ENCODE peak calls at places on chromosomes 5 and 9, in six cellular contexts. I, P, Z, K, T and A are unnamed samples.

GRCh38 chr9:75960561-75960960 is 70.1 kb downstream of the PCSK5 start:
- DNase-seq in K (no peak), I (peak), T (no peak), Z (no peak), P (no peak), A (no peak)

GRCh38 chr9:127915801-127916664 is 808 bp downstream of the ST6GALNAC4 start:
- DNase-seq in K (no peak), P (no peak), T (peak), I (peak), Z (no peak), A (no peak)

GRCh38 chr9:4316409-4316808 is 16.5 kb upstream of the GLIS3 start:
- DNase-seq in P (no peak), K (no peak), I (no peak), Z (no peak), T (no peak), A (no peak)

GRCh38 chr9:96022445-96023031 is 147.0 kb downstream of the ERCC6L2 start:
- DNase-seq in I (no peak), P (no peak), K (no peak), Z (no peak), T (peak), A (peak)

GRCh38 chr9:137974746-137975526 is 97.4 kb downstream of the CACNA1B start:
- DNase-seq in P (no peak), Z (no peak), T (no peak), I (no peak), K (no peak), A (no peak)

GRCh38 chr9:35110327-35110758 is 5.3 kb downstream of the ATOSB start:
- DNase-seq in P (no peak), K (no peak), Z (no peak), I (peak), T (peak), A (peak)

GRCh38 chr9:132194508-132194907 is 32.6 kb downstream of the NTNG2 start:
- DNase-seq in P (no peak), T (no peak), Z (no peak), I (no peak), K (no peak), A (no peak)

GRCh38 chr5:61599370-61600140 is 267.5 kb downstream of the ZSWIM6 start:
- DNase-seq in P (peak), K (no peak), I (peak), Z (peak), T (no peak), A (no peak)

GRCh38 chr5:142984016-142984415 is 213.8 kb downstream of the ARHGAP26 start:
- DNase-seq in Z (no peak), P (no peak), K (no peak), T (no peak), I (no peak), A (peak)

GRCh38 chr5:133714161-133714915 is 102.0 kb upstream of the FSTL4 start:
- DNase-seq in K (no peak), I (no peak), T (peak), Z (no peak), P (no peak), A (no peak)

GRCh38 chr5:72601861-72602260 is 94.7 kb upstream of the ZNF366 start:
- DNase-seq in I (no peak), T (no peak), K (no peak), Z (no peak), P (no peak), A (no peak)

GRCh38 chr5:72598461-72599433 is 91.5 kb upstream of the ZNF366 start:
- DNase-seq in Z (peak), P (no peak), I (peak), T (peak), K (no peak), A (peak)

GRCh38 chr5:72597456-72597948 is 90.3 kb upstream of the ZNF366 start:
- DNase-seq in P (peak), K (no peak), Z (no peak), I (peak), T (peak), A (no peak)

GRCh38 chr5:72600401-72600981 is 93.3 kb upstream of the ZNF366 start:
- DNase-seq in P (peak), I (peak), K (no peak), T (no peak), Z (no peak), A (peak)

DNA sequence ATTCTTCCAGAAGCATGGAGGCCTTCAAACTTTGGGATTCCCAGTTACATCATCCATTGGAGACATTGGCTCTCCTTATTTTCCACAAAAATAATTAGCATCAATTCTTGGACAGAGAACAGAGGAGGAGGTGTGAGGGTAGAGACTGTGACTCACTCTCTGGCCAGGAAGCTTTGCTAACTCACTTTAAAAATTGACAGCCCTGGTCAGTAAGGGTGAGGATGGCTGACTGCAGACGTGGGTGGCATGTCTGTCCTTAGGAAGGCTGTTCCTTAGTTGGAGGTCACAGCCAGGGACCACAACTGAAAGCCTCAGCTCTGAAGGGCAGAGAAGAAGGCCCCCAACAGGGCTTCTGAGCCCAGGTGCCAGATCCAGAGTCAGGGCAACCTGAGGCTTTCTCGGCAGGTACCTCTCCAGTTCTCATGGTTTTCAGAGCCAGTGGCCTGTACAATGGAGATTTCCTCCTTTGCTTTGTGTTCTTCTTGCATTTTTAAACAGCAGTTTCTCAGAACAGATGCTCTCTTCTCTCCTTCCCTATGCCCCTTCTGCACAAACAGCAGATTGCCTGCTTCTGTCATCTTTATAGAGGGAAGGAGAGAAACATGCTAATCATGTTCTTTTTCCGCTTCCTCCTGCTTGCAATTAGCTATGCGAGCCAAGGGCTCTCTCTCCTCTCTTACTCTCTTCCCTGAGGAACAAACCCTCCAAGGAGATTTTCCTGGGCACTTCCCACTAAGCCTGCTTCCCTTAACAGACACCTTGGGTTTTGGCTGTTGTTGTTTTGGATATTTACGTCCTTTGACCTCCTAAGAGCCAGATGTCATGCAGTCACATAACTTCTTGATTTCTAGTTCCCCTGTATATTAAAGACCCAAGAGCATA is 92.5 kb upstream of the ZNF366 start:
- DNase-seq in P (peak), Z (no peak), K (no peak), T (no peak), I (peak), A (no peak)
- TF ChIP-seq MYC in P (no peak), Z (no peak), K (no peak), T (no peak), I (no peak), A (no peak)

DNA sequence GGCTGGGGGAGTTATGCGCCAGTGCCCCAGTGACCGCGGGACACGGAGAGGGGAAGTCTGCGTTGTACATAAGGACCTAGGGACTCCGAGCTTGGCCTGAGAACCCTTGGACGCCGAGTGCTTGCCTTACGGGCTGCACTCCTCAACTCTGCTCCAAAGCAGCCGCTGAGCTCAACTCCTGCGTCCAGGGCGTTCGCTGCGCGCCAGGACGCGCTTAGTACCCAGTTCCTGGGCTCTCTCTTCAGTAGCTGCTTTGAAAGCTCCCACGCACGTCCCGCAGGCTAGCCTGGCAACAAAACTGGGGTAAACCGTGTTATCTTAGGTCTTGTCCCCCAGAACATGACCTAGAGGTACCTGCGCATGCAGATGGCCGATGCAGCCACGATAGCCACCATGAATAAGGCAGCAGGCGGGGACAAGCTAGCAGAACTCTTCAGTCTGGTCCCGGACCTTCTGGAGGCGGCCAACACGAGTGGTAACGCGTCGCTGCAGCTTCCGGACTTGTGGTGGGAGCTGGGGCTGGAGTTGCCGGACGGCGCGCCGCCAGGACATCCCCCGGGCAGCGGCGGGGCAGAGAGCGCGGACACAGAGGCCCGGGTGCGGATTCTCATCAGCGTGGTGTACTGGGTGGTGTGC is at the start of gene RXFP3:
- DNase-seq in Z (no peak), P (no peak), I (no peak), K (no peak), T (no peak), A (no peak)
- TF ChIP-seq MYC in Z (no peak), P (no peak), I (no peak), K (no peak), T (no peak), A (no peak)

DNA sequence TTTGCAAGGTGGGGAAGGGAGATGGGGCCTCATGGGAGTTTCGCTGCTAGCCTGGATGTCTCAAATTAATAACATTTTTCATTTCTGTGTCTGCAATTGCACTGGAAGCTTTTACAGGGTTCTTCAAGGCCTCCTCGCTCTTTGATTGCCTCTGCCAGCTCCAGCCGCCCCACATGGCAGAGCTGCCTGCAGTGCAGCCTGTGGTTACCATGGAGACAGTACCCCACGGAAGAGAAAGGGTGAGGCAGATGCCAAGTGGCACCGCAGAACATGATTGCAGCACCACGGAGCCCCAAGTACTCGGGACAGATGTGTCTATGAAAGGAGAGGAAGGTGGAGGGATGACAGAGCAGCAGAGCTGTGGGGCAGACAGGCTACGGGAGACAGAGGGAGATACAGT is 25.4 kb downstream of the CTNND2 start:
- DNase-seq in T (no peak), K (no peak), I (no peak), Z (no peak), P (no peak), A (no peak)
- TF ChIP-seq MYC in T (no peak), K (no peak), I (no peak), Z (no peak), P (no peak), A (no peak)

GRCh38 chr5:127053049-127053448 is 20.3 kb downstream of the C5orf63 start:
- DNase-seq in I (no peak), P (no peak), Z (no peak), T (no peak), K (no peak), A (no peak)
- TF ChIP-seq MYC in I (no peak), P (no peak), Z (no peak), T (no peak), K (no peak), A (no peak)

DNA sequence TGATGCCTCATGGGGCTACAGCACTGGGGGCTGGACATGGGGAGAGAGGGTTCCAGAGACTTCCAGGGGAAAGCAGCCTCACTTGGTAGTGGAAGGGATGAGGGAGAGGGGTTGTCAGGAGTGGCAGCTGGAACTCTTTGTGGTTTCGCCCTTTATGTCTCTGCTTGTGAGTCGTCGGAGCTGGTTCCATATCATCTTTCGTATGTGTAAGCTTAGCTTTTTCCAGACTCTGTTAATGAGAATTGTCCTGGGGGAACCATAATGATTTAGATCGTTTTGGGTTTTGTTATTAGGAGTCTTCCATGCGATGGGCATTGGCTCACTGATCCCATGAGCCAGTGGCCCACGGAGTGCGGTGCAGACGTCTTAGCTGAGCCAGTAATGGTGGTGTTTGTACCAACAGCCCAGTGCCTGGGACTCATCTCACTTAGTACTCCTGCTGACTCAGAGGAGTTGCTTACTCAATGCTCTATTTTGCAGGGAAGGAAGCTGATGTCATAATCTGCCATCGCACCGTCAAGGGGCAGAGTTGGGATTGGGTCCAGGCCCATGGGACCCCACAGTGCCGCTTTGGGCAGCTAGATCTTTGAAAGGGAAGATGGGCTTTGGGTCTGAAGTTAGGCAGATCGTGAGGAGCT is 48.5 kb downstream of the NEK6 start:
- DNase-seq in T (peak), I (peak), P (peak), K (no peak), Z (no peak), A (peak)
- TF ChIP-seq MYC in T (no peak), I (no peak), P (no peak), K (no peak), Z (no peak), A (no peak)

DNA sequence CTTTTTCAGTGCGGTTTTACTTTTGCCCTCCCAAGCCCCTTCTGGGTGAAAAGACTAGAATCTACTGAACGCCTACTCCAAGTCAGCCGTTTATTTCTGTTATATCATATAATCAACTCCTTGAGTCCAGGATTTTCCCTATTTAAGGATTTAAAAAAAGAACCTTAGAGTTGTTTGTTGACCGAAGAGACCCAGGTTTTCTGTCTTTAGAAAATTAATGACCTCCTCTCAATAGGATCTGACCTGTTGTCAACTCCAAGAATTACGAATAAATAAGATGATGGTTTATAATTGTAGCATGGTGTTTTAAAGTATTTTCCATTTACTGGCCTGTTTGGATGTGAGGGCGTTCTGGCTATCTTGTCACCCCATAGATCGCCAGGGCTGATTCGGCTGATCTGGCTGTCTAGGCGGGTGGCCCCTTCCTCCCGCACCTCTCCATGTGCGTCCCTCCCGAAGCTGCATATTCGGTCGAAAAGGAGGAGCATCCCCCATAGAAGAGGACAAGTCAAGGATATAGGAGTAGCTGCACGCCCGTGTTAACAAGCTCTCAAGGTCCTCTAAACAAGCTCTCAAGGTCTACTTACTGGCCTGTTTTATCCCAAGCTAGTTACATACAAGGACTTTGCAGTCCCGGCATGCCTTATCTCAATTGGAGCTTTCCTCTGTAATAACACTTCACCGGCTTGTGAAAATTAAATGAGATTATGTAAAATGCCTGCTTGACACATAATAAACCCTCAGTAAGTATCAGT is 1.1 kb upstream of the UBAP2 start:
- DNase-seq in P (no peak), K (no peak), I (no peak), T (peak), Z (no peak), A (peak)
- TF ChIP-seq MYC in P (no peak), K (no peak), I (no peak), T (peak), Z (no peak), A (no peak)

DNA sequence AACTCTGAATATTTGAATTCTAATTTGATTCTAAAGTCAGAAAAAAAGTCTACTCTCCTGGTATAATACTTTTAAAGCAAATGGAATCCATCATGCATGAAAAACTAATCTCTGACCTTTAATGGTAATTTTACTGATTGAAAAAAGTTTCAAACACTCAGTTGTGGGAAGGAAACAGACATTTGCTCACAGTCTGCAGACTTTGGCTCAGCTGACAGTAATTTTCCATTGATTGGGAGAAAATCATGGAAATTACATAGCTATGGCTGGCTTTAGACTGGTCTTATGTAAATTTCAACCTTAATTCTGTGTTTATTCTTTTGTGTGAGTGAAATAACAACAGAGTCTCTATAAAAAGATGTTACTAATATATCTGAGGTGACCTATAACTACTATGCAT is 574.2 kb downstream of the PDE4D start:
- DNase-seq in P (no peak), I (peak), T (no peak), Z (no peak), K (no peak), A (no peak)
- TF ChIP-seq MYC in P (no peak), I (no peak), T (no peak), Z (no peak), K (no peak), A (no peak)

GRCh38 chr9:83151627-83152137 is 88.7 kb upstream of the RASEF start:
- DNase-seq in I (no peak), Z (no peak), K (no peak), T (no peak), P (no peak), A (no peak)

GRCh38 chr9:83153030-83153429 is 90.1 kb upstream of the RASEF start:
- DNase-seq in K (no peak), P (no peak), I (no peak), Z (no peak), T (no peak), A (no peak)

GRCh38 chr9:83154821-83155220 is 91.9 kb upstream of the RASEF start:
- DNase-seq in P (no peak), I (no peak), Z (no peak), K (no peak), T (no peak), A (no peak)

GRCh38 chr9:83155733-83156132 is 92.8 kb upstream of the RASEF start:
- DNase-seq in I (no peak), Z (no peak), K (no peak), T (no peak), P (no peak), A (no peak)

DNA sequence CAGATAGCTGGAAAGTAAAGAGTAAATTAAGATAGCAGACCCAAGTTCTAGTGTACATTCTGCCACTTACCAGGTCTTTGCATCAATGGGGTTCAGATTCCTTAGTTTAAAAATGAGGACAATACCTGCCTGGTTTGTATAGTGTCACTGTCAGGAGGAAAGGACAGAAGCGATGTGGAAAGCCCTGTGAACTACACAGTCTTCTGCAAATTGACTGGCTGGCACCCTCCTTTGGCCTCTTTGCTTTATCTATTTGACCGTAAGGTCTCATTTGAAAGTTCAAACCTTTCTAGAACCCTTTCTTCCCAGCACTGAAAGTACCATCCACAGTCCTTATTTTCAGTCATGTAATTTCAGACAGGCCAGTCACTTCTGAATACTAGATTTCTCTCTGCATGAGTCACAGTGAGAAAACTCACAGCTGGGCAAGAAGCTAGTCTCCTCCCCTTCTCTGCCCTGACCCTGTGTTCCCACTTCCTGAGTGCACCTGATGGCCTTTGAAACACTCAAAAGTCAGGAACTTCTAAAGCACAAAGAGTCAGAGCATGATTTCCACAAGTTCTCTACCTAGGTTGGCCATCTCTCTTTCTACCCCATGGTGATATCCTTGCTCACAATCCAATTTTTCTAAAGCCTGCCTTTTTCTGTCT is 91.3 kb upstream of the RASEF start:
- DNase-seq in K (peak), T (no peak), P (no peak), Z (no peak), I (no peak), A (no peak)
- TF ChIP-seq MYC in K (no peak), T (no peak), P (no peak), Z (no peak), I (no peak), A (no peak)

GRCh38 chr5:105587963-105588662 is 2025.5 kb upstream of the NUDT12 start:
- DNase-seq in T (peak), K (no peak), P (no peak), I (no peak), Z (no peak), A (peak)
- TF ChIP-seq MYC in T (no peak), K (no peak), P (no peak), I (no peak), Z (no peak), A (no peak)

DNA sequence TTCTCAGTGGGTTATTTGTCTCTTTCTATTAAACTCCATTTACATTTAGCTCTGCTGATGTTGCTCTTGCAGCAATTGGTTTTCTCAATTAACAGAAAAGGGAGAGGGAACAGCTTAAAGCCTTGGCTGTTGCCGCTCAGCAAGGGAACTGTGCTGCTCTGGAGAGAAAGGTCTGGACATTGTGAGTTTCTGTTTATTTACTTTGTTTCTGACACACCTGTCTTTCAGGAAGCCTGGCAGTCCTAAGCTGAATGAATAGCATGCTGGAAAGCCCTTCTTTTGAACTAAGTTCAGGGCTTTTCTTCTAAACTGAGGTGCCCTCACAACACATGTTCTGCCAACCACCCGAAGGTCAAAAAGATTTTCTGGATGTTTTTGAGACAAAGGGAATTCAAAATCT is 491.9 kb downstream of the PDE4D start:
- DNase-seq in K (no peak), Z (no peak), T (no peak), P (no peak), I (no peak), A (no peak)
- TF ChIP-seq MYC in K (no peak), Z (no peak), T (no peak), P (no peak), I (no peak), A (no peak)